ENCODE peak calls at places on chromosomes 5 and 9, in four cellular contexts. One of them, this sample, is unnamed. For H3K4me1, the result is how much of the 10 kb centered on the place peaks cover.

GRCh38 chr5:159458217-159458711 is 128.0 kb upstream of the IL12B start:
- DNase-seq in psoas muscle: no peak
- DNase-seq in NT2/D1: no peak
- DNase-seq in breast epithelium: no peak
- DNase-seq in this sample: no peak

GRCh38 chr9:88994820-88995180 is 3.5 kb downstream of the S1PR3 start:
- DNase-seq in psoas muscle: no peak
- DNase-seq in NT2/D1: no peak
- DNase-seq in breast epithelium: no peak
- DNase-seq in this sample: no peak

GRCh38 chr5:61162832-61163567 is 732 bp upstream of the SMIM15 start:
- DNase-seq in psoas muscle: no peak
- DNase-seq in NT2/D1: no peak
- DNase-seq in breast epithelium: no peak
- DNase-seq in this sample: no peak

GRCh38 chr5:95631991-95632675 is 12.2 kb downstream of the GPR150 start:
- DNase-seq in psoas muscle: no peak
- DNase-seq in NT2/D1: no peak
- DNase-seq in breast epithelium: no peak
- DNase-seq in this sample: peak

GRCh38 chr9:37417252-37417803 is 5.2 kb upstream of the GRHPR start:
- DNase-seq in psoas muscle: no peak
- DNase-seq in NT2/D1: no peak
- DNase-seq in breast epithelium: no peak
- DNase-seq in this sample: no peak

GRCh38 chr5:177502886-177503285 is 5.5 kb upstream of the PDLIM7 start:
- DNase-seq in psoas muscle: no peak
- DNase-seq in NT2/D1: no peak
- DNase-seq in breast epithelium: no peak
- DNase-seq in this sample: no peak

GRCh38 chr5:116037236-116037822 is 5.1 kb downstream of the ARL14EPL start:
- DNase-seq in psoas muscle: no peak
- DNase-seq in NT2/D1: no peak
- DNase-seq in breast epithelium: no peak
- DNase-seq in this sample: no peak

GRCh38 chr5:179171251-179171815 is 111.2 kb downstream of the ZNF354C start:
- DNase-seq in psoas muscle: peak
- DNase-seq in NT2/D1: no peak
- DNase-seq in breast epithelium: no peak
- DNase-seq in this sample: no peak

GRCh38 chr5:157761690-157762611 is 18.4 kb downstream of the LSM11 start:
- DNase-seq in psoas muscle: no peak
- DNase-seq in NT2/D1: no peak
- DNase-seq in breast epithelium: no peak
- DNase-seq in this sample: no peak

GRCh38 chr5:127650649-127651048 is 1.8 kb downstream of the CTXN3 start:
- DNase-seq in psoas muscle: no peak
- DNase-seq in NT2/D1: no peak
- DNase-seq in breast epithelium: no peak
- DNase-seq in this sample: no peak

GRCh38 chr9:130382086-130382485 is 62.7 kb upstream of the ASS1 start:
- DNase-seq in psoas muscle: no peak
- DNase-seq in NT2/D1: no peak
- DNase-seq in breast epithelium: no peak
- DNase-seq in this sample: no peak

GRCh38 chr5:3325206-3325605 is 270.4 kb upstream of the IRX1 start:
- DNase-seq in psoas muscle: no peak
- DNase-seq in NT2/D1: no peak
- DNase-seq in breast epithelium: no peak
- DNase-seq in this sample: no peak

GRCh38 chr5:116672203-116672602 is 97.6 kb upstream of the SEMA6A start:
- DNase-seq in psoas muscle: no peak
- DNase-seq in NT2/D1: no peak
- DNase-seq in breast epithelium: no peak
- DNase-seq in this sample: no peak

GRCh38 chr9:126335837-126336236 is 9.2 kb downstream of the MVB12B start:
- DNase-seq in psoas muscle: no peak
- DNase-seq in NT2/D1: no peak
- DNase-seq in breast epithelium: no peak
- DNase-seq in this sample: peak

GRCh38 chr9:12775373-12775962 is 648 bp downstream of the LURAP1L start:
- DNase-seq in psoas muscle: no peak
- DNase-seq in NT2/D1: no peak
- DNase-seq in breast epithelium: no peak
- DNase-seq in this sample: no peak

GRCh38 chr5:157449011-157449723 is 10.8 kb upstream of the NIPAL4 start:
- DNase-seq in psoas muscle: peak
- DNase-seq in NT2/D1: no peak
- DNase-seq in breast epithelium: peak
- DNase-seq in this sample: peak

GRCh38 chr9:77909306-77909705 is 122.3 kb downstream of the GNAQ start:
- DNase-seq in psoas muscle: no peak
- DNase-seq in NT2/D1: no peak
- DNase-seq in breast epithelium: no peak
- DNase-seq in this sample: no peak

GRCh38 chr5:76544268-76544926 is 78.8 kb downstream of the F2RL2 start:
- DNase-seq in psoas muscle: no peak
- DNase-seq in NT2/D1: no peak
- DNase-seq in breast epithelium: no peak
- DNase-seq in this sample: no peak

GRCh38 chr9:113577525-113578261 is 114.2 kb downstream of the RGS3 start:
- DNase-seq in psoas muscle: peak
- DNase-seq in NT2/D1: no peak
- DNase-seq in breast epithelium: no peak
- DNase-seq in this sample: no peak

GRCh38 chr5:154885438-154885837 is 27.0 kb downstream of the CNOT8 start:
- DNase-seq in psoas muscle: no peak
- DNase-seq in NT2/D1: no peak
- DNase-seq in breast epithelium: no peak
- DNase-seq in this sample: no peak

GRCh38 chr5:9140711-9141110 is 405.2 kb downstream of the SEMA5A start:
- DNase-seq in psoas muscle: no peak
- DNase-seq in NT2/D1: no peak
- DNase-seq in breast epithelium: no peak
- DNase-seq in this sample: no peak

GRCh38 chr9:93619272-93619775 is 42.9 kb downstream of the PHF2 start:
- DNase-seq in psoas muscle: peak
- DNase-seq in NT2/D1: no peak
- DNase-seq in breast epithelium: no peak
- DNase-seq in this sample: no peak

GRCh38 chr5:41843456-41844112 is 26.6 kb downstream of the OXCT1 start:
- DNase-seq in psoas muscle: no peak
- DNase-seq in NT2/D1: peak
- DNase-seq in breast epithelium: no peak
- DNase-seq in this sample: no peak

GRCh38 chr5:158979749-158980521 is 119.8 kb downstream of the EBF1 start:
- DNase-seq in psoas muscle: peak
- DNase-seq in NT2/D1: no peak
- DNase-seq in breast epithelium: no peak
- DNase-seq in this sample: peak

GRCh38 chr9:12516573-12516972 is 176.6 kb upstream of the TYRP1 start:
- DNase-seq in psoas muscle: no peak
- DNase-seq in NT2/D1: peak
- DNase-seq in breast epithelium: no peak
- DNase-seq in this sample: no peak

GRCh38 chr5:125033602-125034001 is 287.2 kb upstream of the ZNF608 start:
- DNase-seq in psoas muscle: no peak
- DNase-seq in NT2/D1: no peak
- DNase-seq in breast epithelium: no peak
- DNase-seq in this sample: no peak

GRCh38 chr5:117488976-117489500 is 914.4 kb upstream of the SEMA6A start:
- DNase-seq in psoas muscle: no peak
- DNase-seq in NT2/D1: no peak
- DNase-seq in breast epithelium: no peak
- DNase-seq in this sample: no peak

GRCh38 chr5:122229551-122229950 is 82.5 kb upstream of the SNCAIP start:
- DNase-seq in psoas muscle: no peak
- DNase-seq in NT2/D1: no peak
- DNase-seq in breast epithelium: no peak
- DNase-seq in this sample: no peak

GRCh38 chr5:149404746-149405549 is 25.9 kb upstream of the IL17B start:
- DNase-seq in psoas muscle: no peak
- DNase-seq in NT2/D1: no peak
- DNase-seq in breast epithelium: no peak
- DNase-seq in this sample: no peak
- H3K4me1 ChIP-seq in psoas muscle: under half
- H3K4me1 ChIP-seq in NT2/D1: under half
- H3K4me1 ChIP-seq in breast epithelium: under half
- H3K4me1 ChIP-seq in this sample: under half

DNA sequence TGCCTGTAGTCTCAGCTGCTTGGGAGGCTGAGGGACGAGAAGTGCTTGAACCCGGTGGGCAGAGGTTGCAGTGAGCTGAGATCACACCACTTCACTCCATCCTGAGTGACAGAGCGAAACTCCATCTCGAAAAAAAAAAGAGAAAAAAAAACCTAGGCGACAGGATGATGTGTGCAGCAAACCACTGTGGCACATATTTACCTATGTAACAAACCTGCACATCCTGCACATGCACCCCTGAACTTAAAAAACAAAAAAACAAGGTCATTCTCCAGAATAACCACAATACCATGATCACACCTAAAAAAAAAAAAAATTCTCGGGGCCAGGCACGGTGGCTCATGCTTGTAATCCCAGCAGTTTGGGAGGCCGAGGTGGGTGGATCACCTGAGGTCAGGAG is 7.5 kb upstream of the DOLPP1 start:
- DNase-seq in psoas muscle: no peak
- DNase-seq in NT2/D1: no peak
- DNase-seq in breast epithelium: no peak
- DNase-seq in this sample: no peak
- H3K4me1 ChIP-seq in psoas muscle: under half
- H3K4me1 ChIP-seq in NT2/D1: under half
- H3K4me1 ChIP-seq in breast epithelium: under half
- H3K4me1 ChIP-seq in this sample: under half

GRCh38 chr9:136572003-136572595 is 26.3 kb upstream of the NOTCH1 start:
- DNase-seq in psoas muscle: peak
- DNase-seq in NT2/D1: peak
- DNase-seq in breast epithelium: no peak
- DNase-seq in this sample: no peak

GRCh38 chr9:136569526-136570148 is 23.8 kb upstream of the NOTCH1 start:
- DNase-seq in psoas muscle: peak
- DNase-seq in NT2/D1: no peak
- DNase-seq in breast epithelium: no peak
- DNase-seq in this sample: no peak

GRCh38 chr9:136570191-136570845 is 24.5 kb upstream of the NOTCH1 start:
- DNase-seq in psoas muscle: peak
- DNase-seq in NT2/D1: no peak
- DNase-seq in breast epithelium: no peak
- DNase-seq in this sample: no peak

GRCh38 chr9:136571525-136571924 is 25.7 kb upstream of the NOTCH1 start:
- DNase-seq in psoas muscle: peak
- DNase-seq in NT2/D1: no peak
- DNase-seq in breast epithelium: no peak
- DNase-seq in this sample: no peak

GRCh38 chr9:136570916-136571315 is 25.1 kb upstream of the NOTCH1 start:
- DNase-seq in psoas muscle: peak
- DNase-seq in NT2/D1: no peak
- DNase-seq in breast epithelium: no peak
- DNase-seq in this sample: no peak
- H3K4me1 ChIP-seq in psoas muscle: under half
- H3K4me1 ChIP-seq in NT2/D1: half or more
- H3K4me1 ChIP-seq in breast epithelium: under half
- H3K4me1 ChIP-seq in this sample: under half

GRCh38 chr9:121281614-121282291 is 13.8 kb downstream of the GSN start:
- DNase-seq in psoas muscle: peak
- DNase-seq in NT2/D1: no peak
- DNase-seq in breast epithelium: peak
- DNase-seq in this sample: peak

GRCh38 chr9:121277518-121278275 is 9.7 kb downstream of the GSN start:
- DNase-seq in psoas muscle: no peak
- DNase-seq in NT2/D1: no peak
- DNase-seq in breast epithelium: no peak
- DNase-seq in this sample: no peak

GRCh38 chr9:121278535-121279169 is 10.7 kb downstream of the GSN start:
- DNase-seq in psoas muscle: peak
- DNase-seq in NT2/D1: no peak
- DNase-seq in breast epithelium: peak
- DNase-seq in this sample: peak

GRCh38 chr9:121280715-121281613 is 13.0 kb downstream of the GSN start:
- DNase-seq in psoas muscle: no peak
- DNase-seq in NT2/D1: no peak
- DNase-seq in breast epithelium: no peak
- DNase-seq in this sample: no peak

GRCh38 chr9:121279841-121280388 is 12.0 kb downstream of the GSN start:
- DNase-seq in psoas muscle: peak
- DNase-seq in NT2/D1: no peak
- DNase-seq in breast epithelium: no peak
- DNase-seq in this sample: no peak
- H3K4me1 ChIP-seq in psoas muscle: half or more
- H3K4me1 ChIP-seq in NT2/D1: under half
- H3K4me1 ChIP-seq in breast epithelium: under half
- H3K4me1 ChIP-seq in this sample: half or more

DNA sequence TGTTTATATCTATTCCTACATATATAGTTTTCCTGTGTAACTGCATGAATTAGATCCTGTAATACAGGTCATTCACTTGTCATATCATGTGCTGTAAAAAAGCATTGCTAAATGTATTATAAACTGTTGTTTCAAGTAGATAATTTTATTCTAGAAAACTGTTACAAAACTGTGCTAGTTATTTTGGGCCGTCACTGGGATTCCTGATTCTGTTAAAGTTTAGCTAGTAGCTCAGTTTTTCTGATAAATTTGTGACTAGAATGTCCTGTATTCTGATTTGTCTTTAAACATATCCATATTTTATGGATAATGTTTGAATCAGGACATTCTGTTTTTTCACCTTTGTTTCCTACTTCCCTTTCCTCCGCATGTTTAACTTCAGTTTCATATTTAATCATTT is 5.4 kb downstream of the SLF1 start:
- DNase-seq in psoas muscle: no peak
- DNase-seq in NT2/D1: no peak
- DNase-seq in breast epithelium: no peak
- DNase-seq in this sample: no peak
- H3K4me1 ChIP-seq in psoas muscle: under half
- H3K4me1 ChIP-seq in NT2/D1: under half
- H3K4me1 ChIP-seq in breast epithelium: under half
- H3K4me1 ChIP-seq in this sample: under half

GRCh38 chr5:134435525-134435924 is 23.8 kb upstream of the CDKN2AIPNL start:
- DNase-seq in psoas muscle: peak
- DNase-seq in NT2/D1: no peak
- DNase-seq in breast epithelium: no peak
- DNase-seq in this sample: no peak
- H3K4me1 ChIP-seq in psoas muscle: half or more
- H3K4me1 ChIP-seq in NT2/D1: under half
- H3K4me1 ChIP-seq in breast epithelium: under half
- H3K4me1 ChIP-seq in this sample: half or more

GRCh38 chr5:160921714-160922285 is 69.8 kb upstream of the ATP10B start:
- DNase-seq in psoas muscle: no peak
- DNase-seq in NT2/D1: no peak
- DNase-seq in breast epithelium: no peak
- DNase-seq in this sample: no peak
- H3K4me1 ChIP-seq in psoas muscle: under half
- H3K4me1 ChIP-seq in NT2/D1: under half
- H3K4me1 ChIP-seq in breast epithelium: under half
- H3K4me1 ChIP-seq in this sample: under half

GRCh38 chr9:133132174-133132573 is 11.1 kb upstream of the RALGDS start:
- DNase-seq in psoas muscle: no peak
- DNase-seq in NT2/D1: no peak
- DNase-seq in breast epithelium: no peak
- DNase-seq in this sample: no peak
- H3K4me1 ChIP-seq in psoas muscle: half or more
- H3K4me1 ChIP-seq in NT2/D1: under half
- H3K4me1 ChIP-seq in breast epithelium: under half
- H3K4me1 ChIP-seq in this sample: half or more

This sample was measured in gastrocnemius medialis.